ENCODE peak calls at places on chromosomes 11 and 22, in seven cellular contexts. R is kidney, P is mucosa of descending colon, T is A549, I is PC-3, Z is mammary epithelial cell, M is fibroblast of lung. E is an unnamed sample.

GRCh38 chr22:25083414-25084166 is 116.1 kb upstream of the CRYBB3 start:
- DNase-seq in R (no peak), P (no peak), T (no peak), I (no peak), Z (peak; percentile 30), M (no peak), E (no peak)

GRCh38 chr11:67606150-67606476 is 623 bp upstream of the NDUFV1 start:
- DNase-seq in R (no peak), P (no peak), T (no peak), I (no peak), Z (no peak), M (no peak), E (no peak)

GRCh38 chr11:3735827-3736226 is 61.5 kb downstream of the NUP98 start:
- DNase-seq in R (no peak), P (no peak), T (peak; percentile 19), I (peak; percentile 21), Z (peak; percentile 31), M (peak; percentile 24), E (no peak)

GRCh38 chr11:110121204-110121603 is 28.0 kb downstream of the ZC3H12C start:
- DNase-seq in R (no peak), P (no peak), T (no peak), I (peak; percentile 91), Z (peak; percentile 52), M (peak; percentile 74), E (no peak)

GRCh38 chr11:130431806-130432205 is 3.4 kb upstream of the ADAMTS8 start:
- DNase-seq in R (no peak), P (no peak), T (no peak), I (peak; percentile 45), Z (no peak), M (no peak), E (no peak)

GRCh38 chr11:104094576-104094975 is 58.1 kb downstream of the DDI1 start:
- DNase-seq in R (no peak), P (no peak), T (no peak), I (no peak), Z (no peak), M (peak; percentile 67), E (no peak)

GRCh38 chr11:94402355-94402754 is 1.1 kb upstream of the GPR83 start:
- DNase-seq in R (no peak), P (no peak), T (no peak), I (peak; percentile 63), Z (no peak), M (no peak), E (no peak)

GRCh38 chr11:73218106-73218829 is at the start of gene P2RY2:
- DNase-seq in R (peak; percentile 91), P (peak; percentile 91), T (peak; percentile 72), I (peak; percentile 81), Z (peak; percentile 52), M (peak; percentile 38), E (peak; percentile 80)

GRCh38 chr22:27784099-27784446 is 17.5 kb downstream of the MN1 start:
- DNase-seq in R (no peak), P (no peak), T (no peak), I (no peak), Z (no peak), M (no peak), E (no peak)

GRCh38 chr11:103294516-103294915 is 185.3 kb downstream of the DYNC2H1 start:
- DNase-seq in R (no peak), P (no peak), T (no peak), I (peak; percentile 70), Z (peak; percentile 85), M (no peak), E (no peak)

GRCh38 chr11:100602716-100603115 is 84.4 kb upstream of the ARHGAP42 start:
- DNase-seq in R (no peak), P (no peak), T (no peak), I (no peak), Z (no peak), M (no peak), E (no peak)

GRCh38 chr11:108670381-108670930 is 5.6 kb downstream of the DDX10 start:
- DNase-seq in R (no peak), P (no peak), T (no peak), I (no peak), Z (no peak), M (no peak), E (no peak)

GRCh38 chr11:61083601-61084147 is 18.6 kb upstream of the CD5 start:
- DNase-seq in R (no peak), P (no peak), T (no peak), I (no peak), Z (no peak), M (no peak), E (no peak)

GRCh38 chr11:17722000-17722643 is 2.8 kb downstream of the MYOD1 start:
- DNase-seq in R (no peak), P (no peak), T (peak; percentile 56), I (peak; percentile 60), Z (no peak), M (peak; percentile 27), E (no peak)

GRCh38 chr22:44023404-44024287 is 456 bp upstream of the PARVB start:
- DNase-seq in R (peak; percentile 87), P (peak; percentile 33), T (peak; percentile 51), I (peak; percentile 37), Z (peak; percentile 11), M (peak; percentile 40), E (no peak)

GRCh38 chr22:46023558-46023981 is 46.6 kb upstream of the WNT7B start:
- DNase-seq in R (peak; percentile 72), P (no peak), T (no peak), I (no peak), Z (no peak), M (peak; percentile 98), E (peak; percentile 71)

GRCh38 chr11:959027-959426 is 33.4 kb downstream of the AP2A2 start:
- DNase-seq in R (no peak), P (no peak), T (no peak), I (no peak), Z (no peak), M (no peak), E (no peak)
- TF ChIP-seq CTCF in R (no peak), P (no peak), T (no peak), I (no peak), Z (no peak), M (no peak), E (no peak)

GRCh38 chr22:23176645-23177027 is 3.7 kb upstream of the BCR start:
- DNase-seq in R (no peak), P (no peak), T (no peak), I (no peak), Z (no peak), M (no peak), E (no peak)
- H3K4me3 ChIP-seq in R (no peak overlapping the region), P (no peak overlapping the region), T (no peak overlapping the region), I (no peak overlapping the region), Z (no peak overlapping the region), M (no peak overlapping the region), E (no peak overlapping the region)

DNA sequence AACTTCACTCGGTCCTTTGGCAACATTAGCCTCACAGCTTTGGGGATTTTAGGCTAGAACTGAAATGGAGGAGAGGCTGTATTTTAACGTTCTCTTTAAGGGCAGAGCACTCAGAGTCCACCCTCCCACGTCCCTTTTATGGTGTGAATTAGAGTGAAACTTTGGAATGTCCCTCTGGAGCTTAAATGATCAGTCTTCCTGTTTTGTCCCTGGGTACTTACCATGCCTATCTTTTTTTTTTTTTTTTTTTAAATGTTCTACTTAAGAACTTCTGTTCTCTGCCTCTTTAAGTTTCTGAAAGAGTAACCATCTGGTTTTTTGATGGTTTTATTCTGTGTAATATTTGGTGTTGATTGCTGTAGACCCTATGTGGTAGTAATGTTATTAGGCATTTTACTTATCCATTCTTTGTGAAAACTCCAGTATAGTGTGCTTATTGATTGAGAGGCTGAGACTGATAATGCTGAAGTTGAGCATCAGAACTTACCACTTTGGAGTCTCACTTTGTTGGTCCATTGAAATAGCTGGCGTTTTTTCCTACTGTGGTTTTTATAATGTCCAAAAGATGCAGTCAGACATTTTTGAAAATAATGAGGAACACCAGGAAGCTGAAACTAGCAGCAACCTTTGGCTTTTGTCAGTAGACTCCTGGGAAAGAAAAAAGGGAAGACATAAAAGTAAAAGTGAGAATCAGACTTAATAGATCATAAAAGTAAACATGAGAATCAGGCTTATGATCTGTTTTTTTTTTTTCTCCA is 11.6 kb downstream of the UVRAG start:
- DNase-seq in R (no peak), P (no peak), T (no peak), I (no peak), Z (peak; percentile 34), M (peak; percentile 41), E (no peak)
- H3K4me1 ChIP-seq in R (peaks cover 9% of the 10 kb centered on the region), P (peaks cover 6% of the 10 kb centered on the region), T (peaks cover 7% of the 10 kb centered on the region), I (no peaks in the 10 kb centered on the region), Z (no peaks in the 10 kb centered on the region), M (peaks cover 4% of the 10 kb centered on the region), E (peaks cover 39% of the 10 kb centered on the region)

DNA sequence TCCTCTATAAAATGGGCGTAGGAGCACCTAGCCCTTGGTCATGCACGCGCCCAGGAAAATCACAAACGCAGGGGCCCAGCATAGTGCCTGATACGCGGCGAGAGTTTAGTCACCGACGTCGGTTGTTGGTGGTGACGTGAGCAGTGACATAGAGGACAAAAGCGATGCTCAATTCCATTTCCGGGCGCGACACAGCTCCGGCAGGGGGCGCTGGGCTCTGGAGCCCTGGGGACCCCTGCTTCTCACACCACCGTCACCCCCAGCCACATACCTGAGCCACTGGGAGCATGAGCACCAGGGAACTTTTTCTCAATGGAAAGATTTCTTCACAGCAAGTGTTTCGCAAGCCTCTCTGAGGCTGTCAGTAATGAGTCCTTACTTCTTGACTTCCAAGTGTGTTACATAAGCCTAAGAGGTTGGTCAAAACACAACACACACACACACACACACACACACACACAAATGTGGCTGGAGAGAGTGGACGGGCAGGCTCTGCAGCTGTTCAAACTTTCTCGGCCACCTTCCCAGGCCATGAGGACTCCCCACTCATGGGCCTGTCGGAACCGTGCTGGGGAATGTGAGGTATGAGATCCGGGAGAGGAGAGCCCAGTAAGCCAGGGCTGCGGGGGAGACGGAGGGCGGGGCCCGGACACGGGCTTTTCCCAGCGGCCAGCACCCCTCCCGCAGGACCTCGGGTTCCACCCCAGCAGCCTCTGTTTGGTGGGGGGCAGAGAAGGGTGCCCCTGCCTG is 36.9 kb upstream of the LINC01488 start:
- DNase-seq in R (peak; percentile 81), P (peak; percentile 47), T (peak; percentile 48), I (peak; percentile 63), Z (peak; percentile 90), M (peak; percentile 90), E (no peak)
- TF ChIP-seq CTCF in R (no peak), P (no peak), T (peak; percentile 13), I (no peak), Z (peak; percentile 41), M (peak; percentile 23), E (no peak)

E was measured in suprapubic skin.